ENCODE peak calls at places on chromosomes 6 and 20, in four cellular contexts. P is psoas muscle; H is esophagus squamous epithelium; T is CD4-positive, alpha-beta T cell. Y is an unnamed sample.

GRCh38 chr6:30719356-30719755 is 796 bp upstream of the TUBB start:
- DNase-seq in T (no peak), H (no peak), P (no peak), Y (no peak)

GRCh38 chr20:642398-643174 is 10.4 kb downstream of the SRXN1 start:
- DNase-seq in T (no peak), P (no peak), H (no peak), Y (no peak)

GRCh38 chr20:19975436-19975799 is 41.7 kb upstream of the NAA20 start:
- DNase-seq in H (no peak), P (no peak), T (no peak), Y (no peak)

GRCh38 chr6:46491789-46492547 is 719 bp upstream of the RCAN2 start:
- DNase-seq in H (no peak), P (peak; percentile 57), T (no peak), Y (peak; percentile 22)

GRCh38 chr20:36506253-36506652 is 35.1 kb upstream of the MYL9 start:
- DNase-seq in H (no peak), P (no peak), T (no peak), Y (no peak)

GRCh38 chr6:144576871-144577270 is 291.7 kb downstream of the UTRN start:
- DNase-seq in P (no peak), H (no peak), T (no peak), Y (no peak)

GRCh38 chr6:133544419-133544818 is 303.3 kb downstream of the EYA4 start:
- DNase-seq in H (no peak), T (no peak), P (no peak), Y (no peak)

GRCh38 chr20:23225407-23226060 is 125.1 kb upstream of the NXT1 start:
- DNase-seq in H (no peak), P (peak; percentile 55), T (no peak), Y (peak; percentile 81)

GRCh38 chr20:61815678-61816077 is 250.0 kb downstream of the TAF4 start:
- DNase-seq in H (no peak), T (no peak), P (no peak), Y (no peak)

GRCh38 chr20:25439328-25439727 is 31.9 kb downstream of the GINS1 start:
- DNase-seq in H (no peak), T (no peak), P (no peak), Y (no peak)

GRCh38 chr6:117425431-117426153 is at the start of gene ROS1:
- DNase-seq in T (no peak), H (no peak), P (no peak), Y (no peak)

GRCh38 chr6:156731436-156731835 is 45.7 kb upstream of the ARID1B start:
- DNase-seq in T (no peak), H (no peak), P (no peak), Y (no peak)

GRCh38 chr6:134720353-134721094 is 229.4 kb downstream of the ALDH8A1 start:
- DNase-seq in P (no peak), T (no peak), H (no peak), Y (no peak)
- H3K27ac ChIP-seq in P (peak overlapping the region; percentile 36), T (no peak overlapping the region), H (peak overlapping the region; percentile 40), Y (no peak overlapping the region)

DNA sequence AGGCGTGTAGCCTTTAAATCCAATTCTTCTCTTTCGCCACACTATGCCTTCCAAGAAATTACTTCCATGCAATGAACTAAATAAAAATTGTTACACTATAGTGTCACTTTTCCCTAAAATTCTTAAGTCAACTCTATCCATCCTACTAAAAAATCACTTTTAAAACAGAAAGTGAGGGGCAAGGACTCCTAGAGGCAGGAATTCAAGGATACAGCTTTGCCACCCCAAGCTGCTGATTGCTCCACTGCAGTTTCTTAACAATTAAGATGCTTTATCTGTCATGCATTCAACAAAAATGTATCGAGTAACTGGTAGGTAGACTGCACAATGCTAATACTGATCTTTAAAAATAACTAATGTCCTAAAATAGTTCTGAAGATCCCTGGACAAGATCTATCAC is 4.3 kb downstream of the MCM9 start:
- DNase-seq in T (no peak), H (no peak), P (no peak), Y (no peak)
- H3K27ac ChIP-seq in T (no peak overlapping the region), H (no peak overlapping the region), P (no peak overlapping the region), Y (no peak overlapping the region)

DNA sequence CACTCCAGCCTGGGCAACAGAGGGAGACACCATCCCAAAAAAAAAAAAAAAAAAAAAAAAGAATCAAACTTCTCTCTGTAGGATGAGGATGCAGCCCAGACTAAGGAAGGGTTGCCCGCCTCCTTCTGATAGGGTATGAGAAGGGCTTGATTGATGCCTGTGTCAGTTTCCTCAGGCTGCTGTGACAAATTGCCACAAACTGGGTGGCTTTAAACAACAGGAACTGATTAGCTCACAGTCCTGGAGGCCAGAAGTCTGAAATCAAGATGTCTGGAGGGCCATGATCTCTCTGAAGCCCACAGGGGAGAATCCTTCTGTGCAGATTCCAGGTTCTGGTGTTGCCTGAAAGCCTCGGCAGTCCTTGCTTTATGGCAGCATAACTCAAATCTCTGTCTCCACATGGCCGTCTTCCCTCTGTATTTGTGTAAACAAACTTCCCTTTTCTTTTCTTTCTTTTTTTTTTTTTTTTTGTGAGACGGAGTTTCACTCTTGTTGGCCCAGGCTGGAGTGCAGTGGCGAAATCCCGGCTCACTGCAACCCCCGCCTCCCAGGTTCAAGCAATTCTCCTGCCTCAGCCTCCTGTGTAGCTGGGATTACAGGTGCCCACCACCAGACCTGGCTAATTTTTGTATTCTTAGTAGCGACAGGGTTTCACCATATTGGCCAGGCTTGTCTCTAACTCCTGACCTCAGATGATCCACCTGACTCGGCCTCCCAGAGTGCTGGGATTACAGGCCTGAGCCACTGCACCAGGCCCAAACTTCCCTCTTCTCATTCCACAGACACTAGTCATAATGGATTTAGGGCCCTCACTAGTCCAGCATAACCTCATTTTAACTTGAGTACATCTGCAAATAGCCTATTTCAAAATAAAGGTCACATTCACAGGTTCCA is 11.2 kb upstream of the CDK19 start:
- DNase-seq in H (no peak), P (peak; percentile 35), T (no peak), Y (peak; percentile 12)
- H3K27ac ChIP-seq in H (peak overlapping the region; percentile 39), P (peak overlapping the region; percentile 33), T (no peak overlapping the region), Y (peak overlapping the region; percentile 65)

DNA sequence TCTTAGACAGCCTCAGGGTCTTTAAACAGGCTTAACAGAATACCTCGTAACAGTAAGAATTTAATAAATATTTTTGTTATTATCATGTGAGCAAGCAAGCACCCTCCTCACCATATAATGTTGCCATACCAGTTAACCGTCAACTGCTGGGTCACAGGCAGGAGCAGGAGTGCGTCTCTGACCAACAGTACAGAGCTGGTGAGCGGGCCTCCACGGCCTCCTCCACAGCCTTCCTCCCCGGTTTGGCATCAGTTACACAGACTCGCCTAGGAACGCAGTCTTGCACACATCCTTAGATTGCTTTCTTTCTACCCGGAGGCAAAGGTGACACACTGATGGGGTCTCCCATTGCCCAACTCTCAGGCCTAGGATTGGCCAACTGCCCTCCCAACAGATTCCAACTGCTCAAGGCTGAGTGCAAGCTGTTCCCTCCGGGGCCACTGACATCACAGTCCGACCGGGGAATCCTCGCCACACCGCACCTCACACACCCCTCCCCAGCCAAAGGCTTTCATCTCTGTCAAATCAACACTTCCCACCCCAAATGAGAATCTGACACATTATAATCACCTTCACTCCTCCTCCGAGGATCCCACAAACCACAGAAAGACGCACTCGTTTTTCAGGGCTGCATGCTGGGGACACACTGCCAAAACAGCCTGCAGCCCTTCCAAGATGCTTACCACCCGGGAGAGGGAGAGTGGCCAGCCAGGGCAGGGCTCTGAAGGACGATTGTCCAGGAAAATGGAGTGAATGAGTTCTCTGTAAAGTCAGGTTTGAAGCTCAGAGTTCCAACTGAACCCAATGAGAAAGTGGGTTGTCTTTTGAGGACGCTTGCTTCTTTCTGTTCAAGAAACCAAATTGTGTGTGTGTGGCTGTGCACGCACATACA is 63.2 kb downstream of the PDE10A start:
- DNase-seq in P (no peak), H (no peak), T (no peak), Y (no peak)
- H3K27ac ChIP-seq in P (no peak overlapping the region), H (no peak overlapping the region), T (no peak overlapping the region), Y (no peak overlapping the region)

GRCh38 chr20:51447765-51448148 is 94.8 kb downstream of the NFATC2 start:
- DNase-seq in T (no peak), H (no peak), P (no peak), Y (no peak)

GRCh38 chr20:51446230-51446629 is 96.3 kb downstream of the NFATC2 start:
- DNase-seq in H (no peak), T (no peak), P (no peak), Y (no peak)

GRCh38 chr20:51447097-51447764 is 95.3 kb downstream of the NFATC2 start:
- DNase-seq in T (no peak), H (no peak), P (peak; percentile 81), Y (peak; percentile 45)

GRCh38 chr20:51445591-51445990 is 96.9 kb downstream of the NFATC2 start:
- DNase-seq in T (no peak), P (no peak), H (no peak), Y (no peak)

GRCh38 chr20:51446656-51447055 is 95.9 kb downstream of the NFATC2 start:
- DNase-seq in T (no peak), P (peak; percentile 47), H (no peak), Y (no peak)
- H3K27ac ChIP-seq in T (no peak overlapping the region), P (peak overlapping the region; percentile 31), H (no peak overlapping the region), Y (peak overlapping the region; percentile 70)

GRCh38 chr6:35736293-35736894 is 438 bp upstream of the ARMC12 start:
- DNase-seq in H (no peak), P (peak; percentile 72), T (peak; percentile 78), Y (peak; percentile 86)

GRCh38 chr6:35742842-35743241 is 6.0 kb downstream of the ARMC12 start:
- DNase-seq in T (no peak), H (no peak), P (no peak), Y (no peak)

GRCh38 chr6:35736982-35737412 is at the start of gene ARMC12:
- DNase-seq in T (no peak), H (no peak), P (no peak), Y (no peak)

GRCh38 chr6:35737413-35738211 is 780 bp downstream of the ARMC12 start:
- DNase-seq in T (no peak), H (no peak), P (no peak), Y (no peak)

DNA sequence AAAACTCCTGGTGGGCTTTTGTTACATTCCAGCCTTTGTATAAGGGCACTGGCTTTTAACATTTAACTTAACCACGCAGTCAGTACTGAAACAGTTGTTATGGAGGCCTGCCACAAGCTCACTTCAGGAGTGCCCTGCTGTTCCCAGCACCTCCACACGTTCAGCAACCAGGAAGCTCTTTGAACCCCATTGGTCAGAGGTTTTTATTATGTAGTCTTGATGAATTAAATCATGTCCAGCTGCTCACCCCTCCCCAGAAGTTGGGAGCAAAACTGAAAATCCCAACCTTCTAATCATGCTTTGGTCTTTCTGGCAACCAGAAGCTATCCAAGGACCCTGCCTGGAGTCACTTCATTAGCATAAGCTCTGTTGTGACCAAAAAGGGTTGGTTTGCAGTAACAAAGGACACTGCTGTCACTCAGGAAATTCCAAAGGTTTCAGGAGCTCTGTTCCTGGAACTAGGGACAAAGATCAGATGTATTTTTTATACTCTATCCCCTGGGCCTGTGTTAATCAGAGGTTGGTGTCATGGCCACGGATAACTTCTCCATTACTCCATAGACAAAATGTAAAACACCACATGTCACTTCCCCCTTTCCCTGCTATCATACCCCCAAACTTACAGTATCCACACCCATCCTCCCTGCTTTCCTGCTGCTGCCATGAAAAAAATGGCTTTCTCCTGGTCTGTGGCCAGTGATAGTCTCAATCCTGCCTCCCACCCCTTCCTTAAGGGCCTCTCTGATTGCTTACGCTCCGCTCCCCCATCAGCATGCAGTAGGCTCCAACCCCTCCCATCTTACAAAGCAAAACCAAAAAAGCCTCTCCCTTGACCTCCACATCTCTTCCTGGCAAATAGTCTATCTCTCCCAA is 3.0 kb downstream of the ARMC12 start:
- DNase-seq in T (no peak), H (no peak), P (no peak), Y (no peak)
- H3K27ac ChIP-seq in T (no peak overlapping the region), H (no peak overlapping the region), P (peak overlapping the region; percentile 30), Y (no peak overlapping the region)

Y was measured in tibial nerve.